ENCODE peak calls at places on chromosomes 12 and 14, in ten cellular contexts. O is COLO829; R is HT1080; N is CD4-positive, alpha-beta T cell; X is stomach; T is activated CD4-positive, CD25-positive, alpha-beta regulatory T cell treated with anti-CD3 and anti-CD28 coated beads, Interleukin-2, amount 50 U/mL, for 16 hours; U is osteocyte; P is NCI-H2081; I is aorta; M is HCEC 1CT. D is an unnamed sample.

GRCh38 chr12:76719171-76719631 is 44.7 kb upstream of the ZDHHC17 start:
- DNase-seq in U (no peak), T (no peak), P (no peak), M (peak; percentile 55), N (no peak), O (no peak), I (no peak), X (no peak), R (no peak), D (no peak)

GRCh38 chr12:115697341-115697740 is 580.2 kb downstream of the MED13L start:
- DNase-seq in N (no peak), O (no peak), M (no peak), T (no peak), U (no peak), X (no peak), I (no peak), P (no peak), R (no peak), D (no peak)

GRCh38 chr12:68445836-68446235 is 113.7 kb upstream of the MDM1 start:
- DNase-seq in R (no peak), U (no peak), N (no peak), X (no peak), I (no peak), O (no peak), P (no peak), M (no peak), T (no peak), D (no peak)

GRCh38 chr14:35553808-35554207 is 19.8 kb downstream of the INSM2 start:
- DNase-seq in P (no peak), O (no peak), M (peak; percentile 73), T (no peak), R (peak; percentile 42), U (no peak), I (no peak), X (no peak), N (no peak), D (no peak)

GRCh38 chr12:58575281-58575680 is 345.0 kb downstream of the LRIG3 start:
- DNase-seq in N (no peak), R (peak; percentile 36), I (no peak), M (peak; percentile 85), X (no peak), U (no peak), P (no peak), T (no peak), O (no peak), D (no peak)

GRCh38 chr12:108888031-108888430 is 8.1 kb downstream of the DAO start:
- DNase-seq in N (no peak), X (no peak), I (no peak), P (no peak), M (no peak), U (no peak), T (no peak), R (no peak), O (no peak), D (no peak)

GRCh38 chr12:110760204-110760609 is 17.5 kb upstream of the PPP1CC start:
- DNase-seq in U (no peak), O (no peak), N (no peak), R (peak; percentile 32), M (no peak), T (no peak), P (no peak), X (no peak), I (peak; percentile 3), D (no peak)

GRCh38 chr12:105928436-105928835 is 210.3 kb downstream of the NUAK1 start:
- DNase-seq in I (no peak), R (no peak), M (no peak), T (no peak), P (no peak), U (no peak), N (no peak), O (no peak), X (peak; percentile 45), D (no peak)

GRCh38 chr14:90060312-90060964 is 1.4 kb upstream of the KCNK13 start:
- DNase-seq in O (peak; percentile 51), M (peak; percentile 13), U (no peak), N (no peak), X (peak; percentile 42), I (peak; percentile 76), P (peak; percentile 79), R (peak; percentile 44), T (peak; percentile 10), D (peak; percentile 78)

GRCh38 chr12:19616781-19617180 is 177.5 kb downstream of the AEBP2 start:
- DNase-seq in I (no peak), N (no peak), U (no peak), R (no peak), X (no peak), P (no peak), O (no peak), M (no peak), T (no peak), D (no peak)

GRCh38 chr12:65084579-65084978 is 36.5 kb downstream of the WIF1 start:
- DNase-seq in T (no peak), X (no peak), M (no peak), R (no peak), U (no peak), I (no peak), O (no peak), P (no peak), N (no peak), D (no peak)

GRCh38 chr14:76599141-76599540 is 162.1 kb upstream of the VASH1 start:
- DNase-seq in X (no peak), O (no peak), T (no peak), U (no peak), I (no peak), R (no peak), P (no peak), N (no peak), M (no peak), D (no peak)

GRCh38 chr12:7905071-7905470 is 30.9 kb downstream of the SLC2A3 start:
- DNase-seq in T (no peak), U (no peak), P (no peak), R (no peak), I (no peak), X (no peak), N (no peak), M (no peak), O (no peak), D (no peak)

GRCh38 chr14:95331708-95332408 is 12.2 kb upstream of the CLMN start:
- DNase-seq in M (no peak), P (no peak), U (no peak), R (no peak), I (no peak), T (no peak), O (no peak), N (no peak), X (no peak), D (no peak)

GRCh38 chr12:42945927-42946326 is 356.4 kb upstream of the PRICKLE1 start:
- DNase-seq in P (no peak), O (no peak), T (no peak), N (no peak), M (no peak), R (peak; percentile 60), X (no peak), U (no peak), I (no peak), D (no peak)

GRCh38 chr12:64256166-64256800 is 34.2 kb upstream of the KICS2 start:
- DNase-seq in X (no peak), M (peak; percentile 54), P (peak; percentile 64), O (peak; percentile 62), I (no peak), T (no peak), R (peak; percentile 50), N (no peak), U (no peak), D (peak; percentile 82)

GRCh38 chr14:71309756-71310155 is 402.5 kb downstream of the PCNX1 start:
- DNase-seq in X (no peak), T (no peak), U (no peak), O (no peak), P (no peak), R (no peak), I (no peak), M (no peak), N (no peak), D (peak; percentile 38)

GRCh38 chr14:100065161-100065871 is at the start of gene EVL:
- DNase-seq in T (peak; percentile 69), M (no peak), U (no peak), R (no peak), P (no peak), I (no peak), O (no peak), X (peak; percentile 52), N (peak; percentile 62), D (no peak)

GRCh38 chr12:80226576-80226975 is 127.2 kb downstream of the OTOGL start:
- DNase-seq in U (no peak), O (peak; percentile 6), M (peak; percentile 71), T (no peak), N (no peak), R (peak; percentile 79), I (no peak), P (no peak), X (no peak), D (no peak)

GRCh38 chr12:116759783-116760581 is 21.9 kb downstream of the RNFT2 start:
- DNase-seq in T (no peak), R (no peak), N (peak; percentile 3), I (peak; percentile 83), P (no peak), M (no peak), U (no peak), X (no peak), O (no peak), D (no peak)

GRCh38 chr14:45073480-45073879 is 10.4 kb upstream of the PRPF39 start:
- DNase-seq in U (no peak), R (no peak), M (no peak), N (no peak), P (no peak), T (no peak), O (no peak), I (no peak), X (no peak), D (no peak)

GRCh38 chr12:52230364-52231281 is 2.4 kb upstream of the KRT7 start:
- DNase-seq in I (peak; percentile 77), R (peak; percentile 90), T (no peak), N (no peak), O (no peak), X (no peak), P (no peak), U (no peak), M (peak; percentile 92), D (no peak)

GRCh38 chr14:53528114-53528513 is 375.0 kb upstream of the DDHD1 start:
- DNase-seq in U (no peak), T (no peak), X (no peak), I (no peak), R (no peak), M (peak; percentile 35), P (no peak), O (no peak), N (no peak), D (no peak)

GRCh38 chr14:77236814-77237213 is 34.2 kb downstream of the NGB start:
- DNase-seq in I (no peak), T (no peak), P (no peak), X (no peak), R (no peak), N (no peak), M (no peak), U (no peak), O (no peak), D (no peak)

D was measured in SK-MEL-5.